ENCODE peak calls at places on chromosomes 3 and 15, in four cellular contexts. One of them, this sample, is unnamed.

GRCh38 chr15:77507911-77508310 is 87.2 kb downstream of the HMG20A start:
- DNase-seq in GM12878: no peak
- DNase-seq in HepG2: peak; percentile 74
- DNase-seq in K562: no peak
- DNase-seq in this sample: no peak

GRCh38 chr3:31704651-31705179 is 172.0 kb downstream of the STT3B start:
- DNase-seq in K562: no peak
- DNase-seq in GM12878: no peak
- DNase-seq in HepG2: no peak
- DNase-seq in this sample: peak; percentile 51

GRCh38 chr3:114112696-114113095 is 56.2 kb downstream of the QTRT2 start:
- DNase-seq in GM12878: no peak
- DNase-seq in HepG2: no peak
- DNase-seq in K562: no peak
- DNase-seq in this sample: no peak

GRCh38 chr15:38886315-38887163 is 321.9 kb upstream of the RASGRP1 start:
- DNase-seq in HepG2: no peak
- DNase-seq in GM12878: no peak
- DNase-seq in K562: no peak
- DNase-seq in this sample: peak; percentile 78

GRCh38 chr15:51097553-51098330 is 3.0 kb upstream of the TNFAIP8L3 start:
- DNase-seq in HepG2: peak; percentile 19
- DNase-seq in GM12878: no peak
- DNase-seq in K562: no peak
- DNase-seq in this sample: no peak

GRCh38 chr3:55309336-55309735 is 177.8 kb downstream of the WNT5A start:
- DNase-seq in GM12878: no peak
- DNase-seq in HepG2: no peak
- DNase-seq in K562: no peak
- DNase-seq in this sample: no peak

GRCh38 chr3:6989608-6990291 is 128.8 kb downstream of the GRM7 start:
- DNase-seq in GM12878: no peak
- DNase-seq in K562: no peak
- DNase-seq in HepG2: no peak
- DNase-seq in this sample: no peak

GRCh38 chr3:82287562-82287961 is 526.1 kb upstream of the GBE1 start:
- DNase-seq in HepG2: no peak
- DNase-seq in GM12878: no peak
- DNase-seq in K562: no peak
- DNase-seq in this sample: no peak

GRCh38 chr3:135926664-135927063 is 38.9 kb upstream of the PPP2R3A start:
- DNase-seq in K562: no peak
- DNase-seq in GM12878: no peak
- DNase-seq in HepG2: no peak
- DNase-seq in this sample: no peak

GRCh38 chr15:82892541-82892940 is 60.0 kb downstream of the HOMER2 start:
- DNase-seq in GM12878: no peak
- DNase-seq in K562: peak; percentile 59
- DNase-seq in HepG2: no peak
- DNase-seq in this sample: no peak

GRCh38 chr15:50353251-50353998 is 1.6 kb downstream of the GABPB1 start:
- DNase-seq in HepG2: no peak
- DNase-seq in K562: no peak
- DNase-seq in GM12878: no peak
- DNase-seq in this sample: peak; percentile 17

GRCh38 chr3:9349321-9350117 is 13.3 kb upstream of the THUMPD3 start:
- DNase-seq in HepG2: peak; percentile 16
- DNase-seq in GM12878: no peak
- DNase-seq in K562: peak; percentile 23
- DNase-seq in this sample: no peak

GRCh38 chr3:52983336-52983807 is 62.5 kb downstream of the SFMBT1 start:
- DNase-seq in HepG2: no peak
- DNase-seq in GM12878: peak; percentile 88
- DNase-seq in K562: no peak
- DNase-seq in this sample: no peak

GRCh38 chr3:71269896-71270295 is 313.6 kb downstream of the FOXP1 start:
- DNase-seq in K562: no peak
- DNase-seq in HepG2: no peak
- DNase-seq in GM12878: no peak
- DNase-seq in this sample: no peak

GRCh38 chr3:16456784-16457415 is 56.6 kb downstream of the RFTN1 start:
- DNase-seq in GM12878: no peak
- DNase-seq in HepG2: no peak
- DNase-seq in K562: no peak
- DNase-seq in this sample: no peak

GRCh38 chr15:48800811-48801460 is 9.9 kb downstream of the CEP152 start:
- DNase-seq in HepG2: peak; percentile 26
- DNase-seq in K562: peak; percentile 13
- DNase-seq in GM12878: no peak
- DNase-seq in this sample: peak; percentile 18

GRCh38 chr3:124886168-124887051 is 755 bp downstream of the ITGB5 start:
- DNase-seq in K562: peak; percentile 38
- DNase-seq in GM12878: no peak
- DNase-seq in HepG2: peak; percentile 68
- DNase-seq in this sample: peak; percentile 82

GRCh38 chr3:140128217-140129137 is 193.5 kb downstream of the CLSTN2 start:
- DNase-seq in K562: peak; percentile 52
- DNase-seq in HepG2: peak; percentile 25
- DNase-seq in GM12878: no peak
- DNase-seq in this sample: peak; percentile 10

GRCh38 chr15:70286110-70286806 is 188.5 kb upstream of the TLE3 start:
- DNase-seq in GM12878: no peak
- DNase-seq in HepG2: no peak
- DNase-seq in K562: no peak
- DNase-seq in this sample: no peak

GRCh38 chr3:2156244-2156847 is 57.7 kb downstream of the CNTN4 start:
- DNase-seq in HepG2: peak; percentile 8
- DNase-seq in GM12878: no peak
- DNase-seq in K562: peak; percentile 47
- DNase-seq in this sample: peak; percentile 6

GRCh38 chr3:63768415-63768814 is 50.7 kb upstream of the C3orf49 start:
- DNase-seq in HepG2: no peak
- DNase-seq in GM12878: no peak
- DNase-seq in K562: no peak
- DNase-seq in this sample: no peak
- TF ChIP-seq JUNB in HepG2: no peak
- TF ChIP-seq JUNB in GM12878: no peak
- TF ChIP-seq JUNB in K562: no peak
- TF ChIP-seq JUNB in this sample: no peak

GRCh38 chr3:775178-775885 is 317.5 kb upstream of the CNTN6 start:
- DNase-seq in GM12878: no peak
- DNase-seq in K562: no peak
- DNase-seq in HepG2: no peak
- DNase-seq in this sample: no peak
- TF ChIP-seq RFX5 in GM12878: no peak
- TF ChIP-seq RFX5 in K562: no peak
- TF ChIP-seq RFX5 in HepG2: no peak
- TF ChIP-seq RFX5 in this sample: no peak

GRCh38 chr15:99303881-99304280 is 52.6 kb downstream of the LRRC28 start:
- DNase-seq in GM12878: no peak
- DNase-seq in HepG2: peak; percentile 16
- DNase-seq in K562: no peak
- DNase-seq in this sample: no peak

GRCh38 chr15:99307735-99308134 is 56.5 kb downstream of the LRRC28 start:
- DNase-seq in GM12878: no peak
- DNase-seq in HepG2: no peak
- DNase-seq in K562: no peak
- DNase-seq in this sample: no peak

GRCh38 chr15:99305761-99306505 is 54.7 kb downstream of the LRRC28 start:
- DNase-seq in HepG2: peak; percentile 82
- DNase-seq in GM12878: no peak
- DNase-seq in K562: no peak
- DNase-seq in this sample: no peak

GRCh38 chr15:99310745-99311144 is 59.5 kb downstream of the LRRC28 start:
- DNase-seq in K562: peak; percentile 6
- DNase-seq in GM12878: no peak
- DNase-seq in HepG2: no peak
- DNase-seq in this sample: no peak

DNA sequence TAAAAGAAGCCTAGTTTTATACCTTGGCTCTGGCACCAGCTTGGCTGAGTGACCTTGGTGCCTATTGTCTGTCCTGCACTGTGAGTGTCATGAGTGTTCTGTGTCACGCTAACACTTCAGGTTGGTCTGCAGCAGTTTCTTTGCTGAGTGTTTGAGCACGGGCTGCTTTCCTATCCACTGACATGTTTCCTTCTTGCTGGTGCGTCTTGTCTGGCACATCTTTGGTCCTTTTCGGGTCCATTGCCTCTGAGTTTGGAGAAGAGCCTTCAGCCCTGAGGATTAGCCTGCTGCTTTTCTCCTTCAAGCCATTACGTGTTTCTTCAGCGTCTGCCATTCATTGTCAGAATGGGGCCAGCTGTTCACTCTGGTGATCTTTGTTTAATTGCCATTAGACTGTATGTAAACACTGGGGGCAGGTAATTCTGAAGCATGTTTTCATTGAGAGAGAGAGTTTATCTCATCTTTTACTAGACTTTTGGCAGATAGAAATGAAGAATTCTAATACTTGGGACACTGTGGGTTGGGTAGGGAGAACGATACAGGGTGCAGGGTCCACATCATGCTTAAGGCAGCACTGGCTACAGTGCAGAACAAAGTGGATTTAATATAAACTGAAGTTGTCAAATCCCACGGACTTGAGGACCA is 55.5 kb downstream of the LRRC28 start:
- DNase-seq in HepG2: peak; percentile 50
- DNase-seq in K562: no peak
- DNase-seq in GM12878: no peak
- DNase-seq in this sample: no peak
- TF ChIP-seq JUNB in HepG2: no peak
- TF ChIP-seq JUNB in K562: no peak
- TF ChIP-seq JUNB in GM12878: no peak
- TF ChIP-seq JUNB in this sample: no peak

DNA sequence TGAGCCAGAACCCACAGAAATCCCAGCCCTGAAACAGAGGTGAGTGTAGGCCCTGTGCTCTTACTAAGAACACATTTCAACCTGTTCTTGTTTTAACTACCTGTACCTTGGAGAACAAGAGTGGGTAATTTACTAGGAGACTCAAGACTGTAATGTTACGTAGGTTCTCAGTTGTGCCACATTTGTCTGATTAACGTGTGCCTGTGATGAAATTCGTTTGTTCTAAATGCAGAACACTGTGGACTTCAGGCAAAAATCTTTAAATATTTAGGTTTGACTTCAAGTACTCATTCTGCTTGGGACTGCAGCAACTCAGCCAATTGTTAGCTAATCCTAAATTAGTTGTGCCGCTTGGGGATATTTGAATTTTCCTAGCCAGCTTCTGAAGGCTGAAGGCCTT is 28.3 kb downstream of the GTF2E1 start:
- DNase-seq in K562: no peak
- DNase-seq in HepG2: no peak
- DNase-seq in GM12878: no peak
- DNase-seq in this sample: no peak
- TF ChIP-seq RFX5 in K562: no peak
- TF ChIP-seq RFX5 in HepG2: no peak
- TF ChIP-seq RFX5 in GM12878: no peak
- TF ChIP-seq RFX5 in this sample: no peak

DNA sequence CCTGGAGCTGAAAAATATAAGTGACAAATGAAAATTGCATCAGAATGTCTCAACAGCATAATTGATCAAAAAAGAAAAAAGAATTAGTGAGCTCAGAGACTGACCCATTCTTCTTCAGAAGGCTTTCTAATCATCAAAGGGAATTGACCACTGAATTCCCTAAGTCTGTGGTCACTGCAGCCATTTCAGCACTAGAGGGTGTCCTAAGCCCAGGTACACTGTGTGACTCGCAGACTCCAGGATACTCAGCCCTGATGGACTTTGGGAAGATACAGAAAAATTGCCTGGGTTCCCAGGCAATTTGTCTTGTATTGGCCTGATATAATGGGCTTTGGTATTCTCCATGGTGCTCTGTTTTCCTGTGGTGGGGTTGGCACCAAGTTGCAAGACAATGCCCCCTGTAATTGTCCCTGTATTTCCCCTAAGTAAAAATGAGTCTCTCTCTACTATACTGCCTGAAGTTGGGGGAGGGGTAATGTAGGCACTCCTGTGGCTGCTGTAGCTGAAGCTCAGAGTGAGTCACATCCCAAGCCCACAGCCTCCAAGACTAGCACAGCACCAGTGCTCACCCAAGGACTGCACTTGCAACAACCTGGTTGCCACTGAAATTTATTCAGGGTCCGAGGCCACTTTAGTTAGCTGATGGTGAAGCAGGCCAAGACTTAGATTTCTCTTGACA is 256.0 kb upstream of the STAC start:
- DNase-seq in GM12878: no peak
- DNase-seq in HepG2: peak; percentile 38
- DNase-seq in K562: no peak
- DNase-seq in this sample: peak; percentile 67
- TF ChIP-seq JUNB in GM12878: no peak
- TF ChIP-seq JUNB in HepG2: no peak
- TF ChIP-seq JUNB in K562: no peak
- TF ChIP-seq JUNB in this sample: no peak

This sample was measured in A549.